ENCODE peak calls at places on chromosomes 11 and 22, in six cellular contexts. N, G, W, Y, Q and E are unnamed samples.

GRCh38 chr11:76291576-76292526 is 85.5 kb upstream of the WNT11 start:
- DNase-seq in N (no peak), G (no peak), W (no peak), Y (no peak), Q (no peak), E (peak; percentile 62)

GRCh38 chr11:94134651-94135512 is 6.2 kb downstream of the PANX1 start:
- DNase-seq in N (no peak), G (peak; percentile 61), W (no peak), Y (no peak), Q (peak; percentile 72), E (no peak)

GRCh38 chr22:24580276-24580675 is 12.6 kb downstream of the LRRC75B start:
- DNase-seq in N (no peak), G (no peak), W (no peak), Y (no peak), Q (no peak), E (no peak)

GRCh38 chr11:10796191-10796590 is 12.5 kb downstream of the EIF4G2 start:
- DNase-seq in N (no peak), G (no peak), W (no peak), Y (no peak), Q (no peak), E (no peak)

GRCh38 chr11:10478066-10478465 is 23.0 kb downstream of the AMPD3 start:
- DNase-seq in N (no peak), G (no peak), W (no peak), Y (no peak), Q (no peak), E (no peak)

GRCh38 chr11:79400717-79401330 is 40.0 kb downstream of the TENM4 start:
- DNase-seq in N (no peak), G (no peak), W (peak; percentile 36), Y (no peak), Q (peak; percentile 15), E (peak; percentile 43)

GRCh38 chr22:31853736-31854500 is 90.4 kb upstream of the YWHAH start:
- DNase-seq in N (no peak), G (no peak), W (no peak), Y (no peak), Q (no peak), E (no peak)

GRCh38 chr11:59771605-59772004 is 16.4 kb downstream of the STX3 start:
- DNase-seq in N (no peak), G (no peak), W (no peak), Y (no peak), Q (no peak), E (no peak)

GRCh38 chr22:46815559-46815895 is 53.1 kb downstream of the TBC1D22A start:
- DNase-seq in N (peak; percentile 54), G (no peak), W (no peak), Y (no peak), Q (no peak), E (no peak)

GRCh38 chr22:24501366-24502005 is 6.4 kb downstream of the UPB1 start:
- DNase-seq in N (no peak), G (no peak), W (no peak), Y (no peak), Q (no peak), E (no peak)

GRCh38 chr11:2510626-2511402 is 66.0 kb downstream of the KCNQ1 start:
- DNase-seq in N (peak; percentile 62), G (no peak), W (no peak), Y (no peak), Q (no peak), E (no peak)

GRCh38 chr11:119377112-119377901 is 4.2 kb downstream of the USP2 start:
- DNase-seq in N (peak; percentile 50), G (peak; percentile 19), W (peak; percentile 18), Y (no peak), Q (no peak), E (no peak)

GRCh38 chr11:76083563-76084451 is 122.5 kb downstream of the WNT11 start:
- DNase-seq in N (no peak), G (no peak), W (no peak), Y (no peak), Q (no peak), E (no peak)

GRCh38 chr22:22210889-22211833 is 33.4 kb upstream of the VPREB1 start:
- DNase-seq in N (no peak), G (no peak), W (no peak), Y (no peak), Q (peak; percentile 33), E (no peak)

GRCh38 chr11:80980221-80980620 is 1539.4 kb upstream of the TENM4 start:
- DNase-seq in N (no peak), G (no peak), W (no peak), Y (no peak), Q (no peak), E (no peak)

GRCh38 chr11:5449023-5449422 is at the start of gene OR51I2:
- DNase-seq in N (no peak), G (no peak), W (no peak), Y (no peak), Q (no peak), E (no peak)

GRCh38 chr11:130121430-130121978 is 38.1 kb upstream of the ST14 start:
- DNase-seq in N (no peak), G (no peak), W (no peak), Y (no peak), Q (peak; percentile 68), E (no peak)

GRCh38 chr11:125720781-125721180 is 25.3 kb upstream of the PATE1 start:
- DNase-seq in N (no peak), G (no peak), W (no peak), Y (no peak), Q (no peak), E (no peak)

GRCh38 chr22:46390652-46391301 is 55.3 kb downstream of the TRMU start:
- DNase-seq in N (no peak), G (peak; percentile 91), W (no peak), Y (no peak), Q (no peak), E (peak; percentile 73)

GRCh38 chr11:133939558-133939957 is 17.2 kb downstream of the IGSF9B start:
- DNase-seq in N (no peak), G (no peak), W (no peak), Y (no peak), Q (no peak), E (no peak)

GRCh38 chr11:75718406-75719088 is 909 bp downstream of the MOGAT2 start:
- DNase-seq in N (no peak), G (no peak), W (no peak), Y (no peak), Q (no peak), E (no peak)

GRCh38 chr22:32991353-32992115 is 66.6 kb downstream of the SYN3 start:
- DNase-seq in N (no peak), G (no peak), W (no peak), Y (no peak), Q (no peak), E (no peak)

GRCh38 chr22:37420656-37421467 is 6.4 kb downstream of the ELFN2 start:
- DNase-seq in N (no peak), G (no peak), W (no peak), Y (no peak), Q (no peak), E (no peak)

GRCh38 chr22:37016134-37016910 is 2.9 kb downstream of the TST start:
- DNase-seq in N (no peak), G (no peak), W (no peak), Y (no peak), Q (no peak), E (no peak)

GRCh38 chr22:37284807-37285355 is 2.6 kb downstream of the CYTH4 start:
- DNase-seq in N (no peak), G (no peak), W (peak; percentile 85), Y (no peak), Q (peak; percentile 45), E (no peak)

GRCh38 chr11:1400168-1401000 is 10.7 kb downstream of the BRSK2 start:
- DNase-seq in N (no peak), G (no peak), W (no peak), Y (no peak), Q (no peak), E (no peak)

GRCh38 chr11:79182794-79183193 is 258.0 kb downstream of the TENM4 start:
- DNase-seq in N (no peak), G (no peak), W (no peak), Y (no peak), Q (no peak), E (no peak)

GRCh38 chr11:103851166-103851651 is 185.2 kb upstream of the DDI1 start:
- DNase-seq in N (no peak), G (peak; percentile 33), W (no peak), Y (no peak), Q (no peak), E (no peak)

GRCh38 chr11:96969251-96969650 is 579.4 kb downstream of the JRKL start:
- DNase-seq in N (no peak), G (no peak), W (no peak), Y (no peak), Q (no peak), E (no peak)

GRCh38 chr22:41676134-41676533 is 12.5 kb downstream of the SNU13 start:
- DNase-seq in N (no peak), G (no peak), W (no peak), Y (no peak), Q (no peak), E (no peak)

DNA sequence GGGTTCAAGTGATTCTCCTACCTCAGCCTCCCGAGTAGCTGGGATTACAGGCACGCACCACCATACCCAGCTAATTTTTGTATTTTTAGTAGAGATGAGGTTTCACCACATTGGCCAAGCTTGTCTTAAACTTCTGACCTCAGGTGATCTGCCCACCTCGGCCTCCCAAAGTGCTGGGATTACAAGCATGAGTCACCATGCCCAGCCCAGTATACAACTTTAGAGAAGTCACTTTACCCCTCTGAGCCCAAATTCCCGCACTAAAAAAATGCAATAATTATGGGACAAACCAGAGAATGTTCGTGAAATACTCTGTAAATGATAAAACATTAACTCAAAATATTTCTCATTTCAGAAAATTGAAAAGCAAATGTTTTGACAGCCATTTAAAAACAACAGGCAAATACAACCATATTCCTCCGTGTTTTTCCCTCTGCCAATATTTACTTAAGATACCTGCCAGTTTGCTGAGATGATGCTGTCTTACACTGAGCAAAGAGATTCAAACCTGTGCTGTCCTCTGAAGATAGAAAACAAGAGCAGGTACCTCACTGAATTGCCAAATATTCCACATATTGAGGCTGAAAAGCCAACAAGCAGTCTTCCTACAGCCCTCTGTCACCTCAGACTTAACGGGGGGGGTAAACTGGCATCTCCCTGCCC is 9.6 kb downstream of the PLEKHA7 start:
- DNase-seq in N (no peak), G (no peak), W (no peak), Y (no peak), Q (no peak), E (no peak)
- TF ChIP-seq CTCF in N (no peak), G (no peak), W (no peak), Y (no peak), Q (no peak), E (no peak)

GRCh38 chr22:45242778-45243191 is 2.1 kb upstream of the KIAA0930 start:
- DNase-seq in N (no peak), G (peak; percentile 88), W (no peak), Y (no peak), Q (no peak), E (peak; percentile 49)
- TF ChIP-seq CTCF in N (no peak), G (no peak), W (peak; percentile 44), Y (no peak), Q (peak; percentile 14), E (no peak)

GRCh38 chr11:67665537-67666302 is 8.7 kb downstream of the ALDH3B2 start:
- DNase-seq in N (peak; percentile 61), G (peak; percentile 56), W (peak; percentile 35), Y (no peak), Q (no peak), E (peak; percentile 77)
- TF ChIP-seq CTCF in N (peak; percentile 25), G (no peak), W (peak; percentile 60), Y (peak; percentile 34), Q (no peak), E (peak; percentile 53)

DNA sequence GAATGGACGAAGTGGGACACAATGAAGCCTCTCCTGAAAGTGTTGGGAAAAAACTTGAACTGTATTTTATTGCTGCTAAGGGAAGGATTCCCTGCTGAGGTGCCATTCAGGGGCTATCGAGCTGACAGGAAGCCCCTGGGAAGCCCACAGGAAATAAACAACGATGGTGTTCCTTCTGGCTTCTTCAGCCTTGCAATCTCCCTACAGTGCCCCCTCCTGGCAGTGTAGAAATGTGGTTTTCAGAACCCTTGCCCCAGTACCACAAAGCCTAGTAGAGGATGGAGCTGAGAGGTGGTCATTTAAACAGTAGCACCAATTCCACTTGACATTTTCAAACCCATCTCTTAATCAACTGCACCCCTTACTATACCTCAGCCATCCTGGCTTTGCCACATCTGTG is 676.7 kb upstream of the ARHGAP42 start:
- DNase-seq in N (no peak), G (no peak), W (no peak), Y (no peak), Q (no peak), E (no peak)
- TF ChIP-seq CTCF in N (no peak), G (no peak), W (peak; percentile 44), Y (peak; percentile 11), Q (no peak), E (no peak)